ENCODE peak calls at places on chromosome 11, in eight cellular contexts. V is A549, H is HL-60, B is GM23338, I is HCT116, C is SK-N-SH, P is K562, F is HepG2. Z is an unnamed sample.

GRCh38 chr11:96168623-96169022 is 174.4 kb downstream of the MAML2 start:
- DNase-seq in V (peak; percentile 44), H (peak; percentile 66), B (no peak), I (no peak), C (no peak), P (no peak), F (no peak), Z (no peak)

GRCh38 chr11:134498326-134499139 is 86.5 kb upstream of the B3GAT1 start:
- DNase-seq in V (no peak), H (no peak), B (no peak), I (no peak), C (no peak), P (no peak), F (no peak), Z (no peak)

GRCh38 chr11:64196616-64197015 is 9.9 kb upstream of the FERMT3 start:
- DNase-seq in V (no peak), H (no peak), B (no peak), I (no peak), C (no peak), P (no peak), F (no peak), Z (no peak)

GRCh38 chr11:44950036-44950624 is 553 bp downstream of the TP53I11 start:
- DNase-seq in V (no peak), H (no peak), B (no peak), I (no peak), C (peak; percentile 79), P (no peak), F (no peak), Z (no peak)

GRCh38 chr11:92886243-92886905 is 83.1 kb upstream of the MTNR1B start:
- DNase-seq in V (peak; percentile 38), H (peak; percentile 31), B (peak; percentile 79), I (peak; percentile 46), C (peak; percentile 86), P (peak; percentile 58), F (peak; percentile 54), Z (peak; percentile 42)

GRCh38 chr11:111059726-111060125 is 185.8 kb upstream of the POU2AF2 start:
- DNase-seq in V (no peak), H (no peak), B (no peak), I (no peak), C (no peak), P (no peak), F (no peak), Z (no peak)

GRCh38 chr11:35383953-35384352 is 35.4 kb downstream of the SLC1A2 start:
- DNase-seq in V (no peak), H (no peak), B (no peak), I (no peak), C (no peak), P (no peak), F (no peak), Z (no peak)

GRCh38 chr11:125550780-125551179 is 18.5 kb upstream of the EI24 start:
- DNase-seq in V (no peak), H (no peak), B (no peak), I (no peak), C (no peak), P (no peak), F (no peak), Z (no peak)

GRCh38 chr11:66641834-66642233 is 3.3 kb downstream of the RBM4 start:
- DNase-seq in V (no peak), H (no peak), B (no peak), I (no peak), C (no peak), P (no peak), F (no peak), Z (no peak)

GRCh38 chr11:76462317-76462716 is 17.5 kb downstream of the EMSY start:
- DNase-seq in V (no peak), H (no peak), B (no peak), I (no peak), C (no peak), P (no peak), F (no peak), Z (no peak)

GRCh38 chr11:106228996-106229395 is 151.5 kb downstream of the AASDHPPT start:
- DNase-seq in V (no peak), H (no peak), B (no peak), I (no peak), C (no peak), P (no peak), F (no peak), Z (no peak)

GRCh38 chr11:125903753-125904659 is at the start of gene DDX25:
- DNase-seq in V (no peak), H (no peak), B (peak; percentile 88), I (no peak), C (peak; percentile 95), P (no peak), F (no peak), Z (no peak)

GRCh38 chr11:20303451-20303965 is 60.0 kb upstream of the HTATIP2 start:
- DNase-seq in V (no peak), H (no peak), B (no peak), I (no peak), C (no peak), P (no peak), F (no peak), Z (no peak)
- TF ChIP-seq REST in V (no peak), H (no peak), B (no peak), I (no peak), C (no peak), P (no peak), F (no peak), Z (no peak)

GRCh38 chr11:38710262-38710661 is 2112.2 kb upstream of the RAG2 start:
- DNase-seq in V (no peak), H (no peak), B (no peak), I (no peak), C (no peak), P (no peak), F (no peak), Z (no peak)
- TF ChIP-seq REST in V (no peak), H (no peak), B (no peak), I (no peak), C (no peak), P (no peak), F (no peak), Z (no peak)

DNA sequence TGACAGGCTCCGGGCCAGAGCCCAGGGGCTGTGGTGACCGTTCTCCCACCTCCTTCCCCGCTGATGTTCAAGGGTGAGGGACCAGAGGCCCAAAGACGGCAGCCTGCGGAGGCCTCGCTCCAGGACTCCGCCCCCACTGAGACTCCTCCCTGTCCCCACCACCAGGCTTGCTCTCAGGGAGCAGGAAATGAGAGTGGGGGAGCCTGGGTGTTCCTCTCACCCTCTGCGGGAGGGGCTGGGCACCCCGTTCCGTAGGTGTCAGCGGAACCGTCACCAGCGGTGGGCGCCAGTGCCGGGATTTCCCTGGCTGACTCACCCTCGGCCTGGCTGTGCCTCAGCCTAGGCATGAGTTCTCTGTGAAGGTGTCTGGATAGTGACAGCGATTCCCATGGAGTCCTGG is 15.7 kb downstream of the DAGLA start:
- DNase-seq in V (peak; percentile 83), H (no peak), B (peak; percentile 68), I (no peak), C (peak; percentile 56), P (no peak), F (no peak), Z (no peak)
- TF ChIP-seq REST in V (no peak), H (no peak), B (no peak), I (no peak), C (no peak), P (no peak), F (no peak), Z (no peak)

GRCh38 chr11:119029340-119030028 is 1.2 kb downstream of the SLC37A4 start:
- DNase-seq in V (no peak), H (peak; percentile 65), B (no peak), I (no peak), C (peak; percentile 37), P (peak; percentile 58), F (peak; percentile 93), Z (no peak)
- TF ChIP-seq REST in V (no peak), H (no peak), B (no peak), I (no peak), C (no peak), P (no peak), F (no peak), Z (no peak)

DNA sequence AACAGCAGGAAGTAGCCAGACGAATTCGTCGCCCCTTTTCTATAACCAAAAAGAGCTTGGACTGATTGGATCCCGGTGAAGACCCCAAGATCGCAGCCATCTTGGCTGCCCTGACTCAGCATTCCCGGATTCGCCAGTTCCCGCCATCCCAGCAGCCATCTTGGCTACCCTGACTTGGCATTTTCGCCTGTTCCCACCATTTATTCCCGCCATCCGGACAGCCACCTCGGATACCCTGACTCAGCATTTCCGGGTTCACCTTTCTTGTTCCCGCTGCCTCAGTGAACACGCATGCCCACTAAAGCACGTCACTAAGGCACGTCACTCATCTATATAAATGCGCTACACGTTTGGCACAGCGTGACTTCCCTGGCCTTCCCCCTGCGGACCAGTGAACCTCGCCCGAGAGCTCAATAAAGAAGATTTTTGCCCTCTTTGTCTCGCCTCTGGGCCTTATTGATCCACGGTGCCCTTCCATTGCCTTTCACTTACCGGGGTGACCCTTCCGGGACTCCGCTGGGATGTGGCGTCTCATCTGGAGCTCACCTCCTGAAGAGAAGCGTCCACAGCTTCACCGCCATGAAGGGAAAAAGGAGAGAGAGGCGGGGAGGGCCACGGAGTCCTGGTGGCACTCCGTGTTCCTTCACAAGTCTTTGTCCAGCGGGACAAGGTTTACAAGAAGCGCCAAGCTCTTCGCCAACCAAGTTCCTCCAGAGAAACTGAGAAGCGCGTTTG is 4.0 kb upstream of the OR56A3 start:
- DNase-seq in V (no peak), H (no peak), B (no peak), I (no peak), C (no peak), P (no peak), F (no peak), Z (no peak)
- TF ChIP-seq REST in V (no peak), H (no peak), B (no peak), I (no peak), C (no peak), P (no peak), F (no peak), Z (no peak)